ENCODE peak calls at places on chromosomes 5 and 9, in four cellular contexts. One of them, this sample, is unnamed.

GRCh38 chr5:133471699-133472098 is 140.6 kb downstream of the FSTL4 start:
- DNase-seq in fibroblast of pulmonary artery: no peak
- DNase-seq in epithelial cell of esophagus: no peak
- DNase-seq in fibroblast of the aortic adventitia: no peak
- DNase-seq in this sample: no peak

GRCh38 chr9:95316794-95317118 is 753 bp downstream of the FANCC start:
- DNase-seq in fibroblast of pulmonary artery: peak; percentile 58
- DNase-seq in epithelial cell of esophagus: peak; percentile 61
- DNase-seq in fibroblast of the aortic adventitia: peak; percentile 37
- DNase-seq in this sample: peak; percentile 60

GRCh38 chr5:158376679-158377078 is 517.7 kb upstream of the CLINT1 start:
- DNase-seq in fibroblast of pulmonary artery: no peak
- DNase-seq in epithelial cell of esophagus: no peak
- DNase-seq in fibroblast of the aortic adventitia: no peak
- DNase-seq in this sample: no peak

GRCh38 chr9:17319822-17320221 is 185.0 kb downstream of the CNTLN start:
- DNase-seq in fibroblast of pulmonary artery: no peak
- DNase-seq in epithelial cell of esophagus: no peak
- DNase-seq in fibroblast of the aortic adventitia: peak; percentile 6
- DNase-seq in this sample: no peak

GRCh38 chr9:114811969-114812636 is 6.3 kb upstream of the TNFSF15 start:
- DNase-seq in fibroblast of pulmonary artery: no peak
- DNase-seq in epithelial cell of esophagus: no peak
- DNase-seq in fibroblast of the aortic adventitia: no peak
- DNase-seq in this sample: no peak

GRCh38 chr5:135242496-135243193 is 156.4 kb downstream of the MACROH2A1 start:
- DNase-seq in fibroblast of pulmonary artery: no peak
- DNase-seq in epithelial cell of esophagus: no peak
- DNase-seq in fibroblast of the aortic adventitia: peak; percentile 75
- DNase-seq in this sample: peak; percentile 63

GRCh38 chr9:104895572-104895971 is 32.4 kb downstream of the ABCA1 start:
- DNase-seq in fibroblast of pulmonary artery: peak; percentile 76
- DNase-seq in epithelial cell of esophagus: peak; percentile 51
- DNase-seq in fibroblast of the aortic adventitia: peak; percentile 86
- DNase-seq in this sample: peak; percentile 92

GRCh38 chr5:73663860-73664240 is 37.9 kb downstream of the ARHGEF28 start:
- DNase-seq in fibroblast of pulmonary artery: no peak
- DNase-seq in epithelial cell of esophagus: peak; percentile 56
- DNase-seq in fibroblast of the aortic adventitia: no peak
- DNase-seq in this sample: no peak

GRCh38 chr5:24749701-24750100 is 104.9 kb upstream of the CDH10 start:
- DNase-seq in fibroblast of pulmonary artery: peak; percentile 3
- DNase-seq in epithelial cell of esophagus: peak; percentile 11
- DNase-seq in fibroblast of the aortic adventitia: peak; percentile 0
- DNase-seq in this sample: no peak

GRCh38 chr9:129879991-129880653 is 44.9 kb downstream of the USP20 start:
- DNase-seq in fibroblast of pulmonary artery: no peak
- DNase-seq in epithelial cell of esophagus: no peak
- DNase-seq in fibroblast of the aortic adventitia: no peak
- DNase-seq in this sample: no peak

GRCh38 chr9:35605336-35606137 is 475 bp downstream of the TESK1 start:
- DNase-seq in fibroblast of pulmonary artery: peak; percentile 8
- DNase-seq in epithelial cell of esophagus: peak; percentile 23
- DNase-seq in fibroblast of the aortic adventitia: peak; percentile 3
- DNase-seq in this sample: peak; percentile 5

GRCh38 chr5:173823721-173824567 is 64.2 kb upstream of the CPEB4 start:
- DNase-seq in fibroblast of pulmonary artery: peak; percentile 87
- DNase-seq in epithelial cell of esophagus: peak; percentile 95
- DNase-seq in fibroblast of the aortic adventitia: peak; percentile 67
- DNase-seq in this sample: peak; percentile 90

GRCh38 chr9:23775549-23775948 is 50.5 kb downstream of the ELAVL2 start:
- DNase-seq in fibroblast of pulmonary artery: no peak
- DNase-seq in epithelial cell of esophagus: peak; percentile 90
- DNase-seq in fibroblast of the aortic adventitia: no peak
- DNase-seq in this sample: no peak

GRCh38 chr5:149504649-149505048 is 46.6 kb downstream of the CSNK1A1 start:
- DNase-seq in fibroblast of pulmonary artery: no peak
- DNase-seq in epithelial cell of esophagus: no peak
- DNase-seq in fibroblast of the aortic adventitia: no peak
- DNase-seq in this sample: no peak

GRCh38 chr9:82024931-82025330 is 36.4 kb downstream of the SPATA31D1 start:
- DNase-seq in fibroblast of pulmonary artery: no peak
- DNase-seq in epithelial cell of esophagus: no peak
- DNase-seq in fibroblast of the aortic adventitia: peak; percentile 67
- DNase-seq in this sample: no peak

GRCh38 chr9:127835930-127836586 is 18.4 kb downstream of the ENG start:
- DNase-seq in fibroblast of pulmonary artery: peak; percentile 76
- DNase-seq in epithelial cell of esophagus: no peak
- DNase-seq in fibroblast of the aortic adventitia: peak; percentile 63
- DNase-seq in this sample: peak; percentile 84

GRCh38 chr5:72988769-72989168 is 32.9 kb downstream of the FCHO2 start:
- DNase-seq in fibroblast of pulmonary artery: peak; percentile 59
- DNase-seq in epithelial cell of esophagus: no peak
- DNase-seq in fibroblast of the aortic adventitia: peak; percentile 14
- DNase-seq in this sample: peak; percentile 28

GRCh38 chr5:179185256-179186091 is 125.3 kb downstream of the ZNF354C start:
- DNase-seq in fibroblast of pulmonary artery: no peak
- DNase-seq in epithelial cell of esophagus: no peak
- DNase-seq in fibroblast of the aortic adventitia: no peak
- DNase-seq in this sample: no peak

GRCh38 chr9:68933434-68934318 is 80.2 kb downstream of the PRKACG start:
- DNase-seq in fibroblast of pulmonary artery: no peak
- DNase-seq in epithelial cell of esophagus: no peak
- DNase-seq in fibroblast of the aortic adventitia: no peak
- DNase-seq in this sample: no peak

GRCh38 chr5:73826301-73826700 is 200.3 kb downstream of the ARHGEF28 start:
- DNase-seq in fibroblast of pulmonary artery: no peak
- DNase-seq in epithelial cell of esophagus: no peak
- DNase-seq in fibroblast of the aortic adventitia: no peak
- DNase-seq in this sample: no peak

GRCh38 chr9:75149841-75150241 is 61.5 kb downstream of the OSTF1 start:
- DNase-seq in fibroblast of pulmonary artery: no peak
- DNase-seq in epithelial cell of esophagus: no peak
- DNase-seq in fibroblast of the aortic adventitia: no peak
- DNase-seq in this sample: no peak

GRCh38 chr5:149936700-149937091 is 7.9 kb downstream of the PDE6A start:
- DNase-seq in fibroblast of pulmonary artery: peak; percentile 49
- DNase-seq in epithelial cell of esophagus: no peak
- DNase-seq in fibroblast of the aortic adventitia: peak; percentile 47
- DNase-seq in this sample: peak; percentile 51

GRCh38 chr9:127654619-127655018 is 42.5 kb downstream of the STXBP1 start:
- DNase-seq in fibroblast of pulmonary artery: peak; percentile 3
- DNase-seq in epithelial cell of esophagus: no peak
- DNase-seq in fibroblast of the aortic adventitia: no peak
- DNase-seq in this sample: peak; percentile 27

GRCh38 chr9:112239284-112239683 is 64.2 kb upstream of the SUSD1 start:
- DNase-seq in fibroblast of pulmonary artery: no peak
- DNase-seq in epithelial cell of esophagus: peak; percentile 49
- DNase-seq in fibroblast of the aortic adventitia: no peak
- DNase-seq in this sample: no peak

GRCh38 chr5:150757087-150757649 is 1.6 kb downstream of the DCTN4 start:
- DNase-seq in fibroblast of pulmonary artery: no peak
- DNase-seq in epithelial cell of esophagus: peak; percentile 7
- DNase-seq in fibroblast of the aortic adventitia: no peak
- DNase-seq in this sample: no peak

GRCh38 chr5:75368391-75368790 is 31.4 kb downstream of the HMGCR start:
- DNase-seq in fibroblast of pulmonary artery: peak; percentile 61
- DNase-seq in epithelial cell of esophagus: peak; percentile 43
- DNase-seq in fibroblast of the aortic adventitia: no peak
- DNase-seq in this sample: peak; percentile 33

GRCh38 chr5:56496581-56497063 is 263.5 kb upstream of the ANKRD55 start:
- DNase-seq in fibroblast of pulmonary artery: no peak
- DNase-seq in epithelial cell of esophagus: no peak
- DNase-seq in fibroblast of the aortic adventitia: no peak
- DNase-seq in this sample: no peak

GRCh38 chr5:160133071-160133917 is 14.0 kb upstream of the PWWP2A start:
- DNase-seq in fibroblast of pulmonary artery: peak; percentile 55
- DNase-seq in epithelial cell of esophagus: no peak
- DNase-seq in fibroblast of the aortic adventitia: peak; percentile 50
- DNase-seq in this sample: peak; percentile 67
- H3K4me3 ChIP-seq in fibroblast of pulmonary artery: no peak overlapping the region
- H3K4me3 ChIP-seq in epithelial cell of esophagus: no peak overlapping the region
- H3K4me3 ChIP-seq in fibroblast of the aortic adventitia: no peak overlapping the region
- H3K4me3 ChIP-seq in this sample: no peak overlapping the region

GRCh38 chr9:89814340-89815040 is 209.7 kb downstream of the GADD45G start:
- DNase-seq in fibroblast of pulmonary artery: peak; percentile 31
- DNase-seq in epithelial cell of esophagus: no peak
- DNase-seq in fibroblast of the aortic adventitia: no peak
- DNase-seq in this sample: no peak
- TF ChIP-seq CTCF in fibroblast of pulmonary artery: no peak
- TF ChIP-seq CTCF in epithelial cell of esophagus: no peak
- TF ChIP-seq CTCF in fibroblast of the aortic adventitia: no peak
- TF ChIP-seq CTCF in this sample: no peak

GRCh38 chr9:1083325-1083913 is 33.3 kb downstream of the DMRT2 start:
- DNase-seq in fibroblast of pulmonary artery: no peak
- DNase-seq in epithelial cell of esophagus: peak; percentile 64
- DNase-seq in fibroblast of the aortic adventitia: no peak
- DNase-seq in this sample: no peak
- H3K4me3 ChIP-seq in fibroblast of pulmonary artery: peak overlapping the region; percentile 18
- H3K4me3 ChIP-seq in epithelial cell of esophagus: peak overlapping the region; percentile 21
- H3K4me3 ChIP-seq in fibroblast of the aortic adventitia: no peak overlapping the region
- H3K4me3 ChIP-seq in this sample: no peak overlapping the region

GRCh38 chr9:15308511-15308910 is 1.5 kb upstream of the TTC39B start:
- DNase-seq in fibroblast of pulmonary artery: peak; percentile 73
- DNase-seq in epithelial cell of esophagus: peak; percentile 87
- DNase-seq in fibroblast of the aortic adventitia: peak; percentile 66
- DNase-seq in this sample: peak; percentile 53

GRCh38 chr9:15306068-15306756 is 804 bp downstream of the TTC39B start:
- DNase-seq in fibroblast of pulmonary artery: peak; percentile 44
- DNase-seq in epithelial cell of esophagus: peak; percentile 89
- DNase-seq in fibroblast of the aortic adventitia: peak; percentile 49
- DNase-seq in this sample: peak; percentile 44

GRCh38 chr9:15307523-15307841 is 466 bp upstream of the TTC39B start:
- DNase-seq in fibroblast of pulmonary artery: no peak
- DNase-seq in epithelial cell of esophagus: no peak
- DNase-seq in fibroblast of the aortic adventitia: no peak
- DNase-seq in this sample: no peak

GRCh38 chr9:15304620-15305019 is 2.4 kb downstream of the TTC39B start:
- DNase-seq in fibroblast of pulmonary artery: no peak
- DNase-seq in epithelial cell of esophagus: peak; percentile 59
- DNase-seq in fibroblast of the aortic adventitia: no peak
- DNase-seq in this sample: no peak

DNA sequence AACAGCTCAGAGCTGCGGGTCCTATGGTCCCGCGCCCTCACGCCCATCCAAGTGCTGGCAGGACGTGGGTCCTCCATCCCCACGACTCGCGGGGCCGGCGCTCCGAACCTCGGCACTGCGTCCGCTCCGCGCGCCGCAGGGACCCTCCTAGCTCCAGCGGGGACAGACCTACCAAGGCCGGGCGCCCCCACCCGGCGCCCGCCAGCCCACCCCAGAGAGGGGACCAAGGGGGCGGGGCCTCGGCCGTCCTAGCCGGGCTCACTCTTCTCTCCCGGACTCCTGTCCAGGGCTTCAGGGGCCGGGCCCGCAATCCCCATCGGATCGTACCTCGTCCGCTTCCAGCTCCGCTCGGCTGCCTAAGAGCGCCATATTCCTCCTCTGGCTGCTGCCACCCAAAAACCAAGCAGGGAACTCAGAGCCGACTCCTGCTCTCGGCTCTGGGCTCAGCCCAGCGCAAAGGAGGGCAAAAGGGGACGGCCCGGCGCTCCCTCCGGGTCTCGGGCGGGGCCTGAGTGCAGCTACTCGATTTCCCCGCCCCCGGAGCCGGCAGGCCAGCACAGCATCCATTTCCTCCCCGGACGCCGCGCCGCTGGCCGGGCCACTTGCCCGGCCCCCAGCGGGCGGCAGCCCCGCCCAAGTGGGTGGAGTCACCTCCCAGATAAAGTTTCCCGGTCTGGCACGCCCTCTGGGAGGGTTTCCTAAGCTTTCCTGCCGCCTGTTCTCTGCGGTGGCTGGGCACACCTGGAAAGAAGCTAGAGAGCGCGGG is at the start of gene TTC39B:
- DNase-seq in fibroblast of pulmonary artery: peak; percentile 89
- DNase-seq in epithelial cell of esophagus: peak; percentile 96
- DNase-seq in fibroblast of the aortic adventitia: peak; percentile 86
- DNase-seq in this sample: peak; percentile 89
- TF ChIP-seq CTCF in fibroblast of pulmonary artery: no peak
- TF ChIP-seq CTCF in epithelial cell of esophagus: no peak
- TF ChIP-seq CTCF in fibroblast of the aortic adventitia: no peak
- TF ChIP-seq CTCF in this sample: no peak

DNA sequence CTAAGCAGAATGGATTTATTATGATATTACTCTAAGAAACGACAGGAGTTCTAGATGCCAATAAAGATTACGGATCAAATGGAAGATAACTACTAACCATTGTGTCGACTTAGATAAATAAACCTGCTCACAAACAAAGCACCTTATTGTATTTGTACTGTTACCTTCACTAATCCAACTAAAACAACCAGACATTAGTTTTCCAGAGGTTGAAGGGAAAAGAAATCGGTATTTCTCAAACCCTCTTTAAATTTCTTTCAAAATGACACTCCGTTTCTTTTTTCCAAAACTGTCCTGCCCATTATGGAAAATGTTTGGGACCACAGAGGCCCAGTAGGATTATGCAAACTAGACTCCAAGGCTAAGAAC is 2.8 kb downstream of the MLLT3 start:
- DNase-seq in fibroblast of pulmonary artery: no peak
- DNase-seq in epithelial cell of esophagus: no peak
- DNase-seq in fibroblast of the aortic adventitia: no peak
- DNase-seq in this sample: no peak
- H3K4me3 ChIP-seq in fibroblast of pulmonary artery: peak overlapping the region; percentile 66
- H3K4me3 ChIP-seq in epithelial cell of esophagus: no peak overlapping the region
- H3K4me3 ChIP-seq in fibroblast of the aortic adventitia: no peak overlapping the region
- H3K4me3 ChIP-seq in this sample: peak overlapping the region; percentile 83

This sample was measured in cardiac fibroblast.